ENCODE peak calls at places on chromosomes 11 and 22, in ten cellular contexts. G is kidney epithelial cell; E is GM12891; N is mesendoderm; I is GM18507; F is effector memory CD4-positive, alpha-beta T cell; X is hippocampal formation; K is stimulated activated CD4-positive, alpha-beta T cell treated with anti-CD3 and anti-CD28 coated beads, TNF-alpha, amount 100 ng/mL, for 1 hour; R is skeletal muscle cell; S is nucleus accumbens. U is an unnamed sample.

GRCh38 chr11:9821008-9821752 is 157.3 kb downstream of the SWAP70 start:
- DNase-seq in G (no peak), E (no peak), N (peak), I (no peak), F (no peak), X (no peak), K (no peak), R (no peak), S (no peak), U (no peak)

GRCh38 chr22:42692239-42693054 is 28.2 kb downstream of the A4GALT start:
- DNase-seq in G (no peak), E (peak), N (peak), I (no peak), F (no peak), X (no peak), K (no peak), R (no peak), S (no peak), U (no peak)

GRCh38 chr11:44564653-44565007 is 833 bp upstream of the CD82 start:
- DNase-seq in G (no peak), E (no peak), N (no peak), I (no peak), F (no peak), X (no peak), K (no peak), R (peak), S (no peak), U (peak)

GRCh38 chr11:27806122-27806521 is 105.9 kb upstream of the BDNF start:
- DNase-seq in G (no peak), E (no peak), N (no peak), I (no peak), F (no peak), X (no peak), K (no peak), R (no peak), S (no peak), U (no peak)

GRCh38 chr11:102622258-102622657 is 2.9 kb downstream of the MMP20 start:
- DNase-seq in G (no peak), E (no peak), N (no peak), I (no peak), F (no peak), X (no peak), K (no peak), R (no peak), S (no peak), U (no peak)

GRCh38 chr11:10236850-10237249 is 57.2 kb downstream of the SBF2 start:
- DNase-seq in G (no peak), E (no peak), N (no peak), I (no peak), F (no peak), X (no peak), K (no peak), R (no peak), S (no peak), U (no peak)

GRCh38 chr11:22521226-22521625 is 104.4 kb downstream of the FANCF start:
- DNase-seq in G (peak), E (no peak), N (peak), I (no peak), F (no peak), X (no peak), K (no peak), R (no peak), S (no peak), U (no peak)

GRCh38 chr22:24325105-24325757 is 54.6 kb downstream of the SPECC1L start:
- DNase-seq in G (peak), E (peak), N (peak), I (peak), F (no peak), X (peak), K (no peak), R (peak), S (no peak), U (no peak)

GRCh38 chr11:13260196-13260962 is 17.2 kb upstream of the BMAL1 start:
- DNase-seq in G (no peak), E (no peak), N (no peak), I (no peak), F (no peak), X (no peak), K (no peak), R (no peak), S (no peak), U (no peak)

GRCh38 chr11:125451400-125452124 is 44.5 kb downstream of the FEZ1 start:
- DNase-seq in G (no peak), E (no peak), N (peak), I (peak), F (no peak), X (peak), K (no peak), R (no peak), S (peak), U (peak)

GRCh38 chr11:29008481-29008880 is 900.3 kb downstream of the METTL15 start:
- DNase-seq in G (no peak), E (no peak), N (no peak), I (no peak), F (no peak), X (no peak), K (no peak), R (no peak), S (no peak), U (no peak)

GRCh38 chr22:31106651-31107205 is 640 bp downstream of the SELENOM start:
- DNase-seq in G (no peak), E (no peak), N (no peak), I (no peak), F (no peak), X (no peak), K (no peak), R (no peak), S (no peak), U (peak)

GRCh38 chr11:31383116-31383515 is 13.5 kb downstream of the DNAJC24 start:
- DNase-seq in G (no peak), E (no peak), N (peak), I (no peak), F (no peak), X (no peak), K (no peak), R (no peak), S (no peak), U (no peak)

GRCh38 chr11:6438979-6439571 is 1.7 kb downstream of the HPX start:
- DNase-seq in G (no peak), E (no peak), N (peak), I (no peak), F (no peak), X (peak), K (no peak), R (peak), S (peak), U (no peak)

GRCh38 chr11:30919389-30920172 is 333.4 kb upstream of the MPPED2 start:
- DNase-seq in G (peak), E (no peak), N (no peak), I (no peak), F (no peak), X (no peak), K (no peak), R (no peak), S (no peak), U (no peak)

GRCh38 chr22:29000225-29000556 is 61.4 kb downstream of the C22orf31 start:
- DNase-seq in G (no peak), E (no peak), N (peak), I (no peak), F (no peak), X (no peak), K (no peak), R (no peak), S (no peak), U (no peak)

GRCh38 chr22:47795477-47796127 is 1033.2 kb downstream of the TBC1D22A start:
- DNase-seq in G (no peak), E (no peak), N (peak), I (no peak), F (no peak), X (no peak), K (no peak), R (no peak), S (no peak), U (no peak)

GRCh38 chr22:46061431-46062231 is 84.7 kb upstream of the WNT7B start:
- DNase-seq in G (no peak), E (no peak), N (peak), I (no peak), F (no peak), X (no peak), K (no peak), R (no peak), S (no peak), U (peak)

GRCh38 chr22:20319041-20319744 is 667 bp downstream of the DGCR6L start:
- DNase-seq in G (no peak), E (no peak), N (peak), I (no peak), F (no peak), X (no peak), K (no peak), R (no peak), S (no peak), U (no peak)

GRCh38 chr11:6539748-6540268 is 42.7 kb downstream of the DNHD1 start:
- DNase-seq in G (no peak), E (no peak), N (no peak), I (no peak), F (no peak), X (no peak), K (no peak), R (no peak), S (no peak), U (no peak)

GRCh38 chr11:92387882-92388281 is 163.3 kb downstream of the FAT3 start:
- DNase-seq in G (no peak), E (no peak), N (no peak), I (no peak), F (no peak), X (no peak), K (no peak), R (no peak), S (no peak), U (no peak)

GRCh38 chr11:6646631-6647281 is 8.9 kb downstream of the DCHS1 start:
- DNase-seq in G (no peak), E (peak), N (no peak), I (peak), F (no peak), X (no peak), K (no peak), R (no peak), S (no peak), U (no peak)

GRCh38 chr22:48592066-48592345 is 1235.7 kb downstream of the BRD1 start:
- DNase-seq in G (no peak), E (no peak), N (no peak), I (no peak), F (no peak), X (no peak), K (no peak), R (no peak), S (no peak), U (no peak)

GRCh38 chr11:96390403-96390830 is 604 bp downstream of the JRKL start:
- DNase-seq in G (no peak), E (no peak), N (no peak), I (no peak), F (no peak), X (no peak), K (no peak), R (no peak), S (no peak), U (no peak)

GRCh38 chr22:49718396-49718795 is 109.3 kb downstream of the BRD1 start:
- DNase-seq in G (no peak), E (no peak), N (no peak), I (no peak), F (no peak), X (no peak), K (no peak), R (no peak), S (no peak), U (no peak)

GRCh38 chr11:20155683-20156279 is 4.5 kb downstream of the DBX1 start:
- DNase-seq in G (no peak), E (no peak), N (peak), I (no peak), F (no peak), X (no peak), K (no peak), R (no peak), S (no peak), U (no peak)

GRCh38 chr11:48094643-48095339 is 114.4 kb downstream of the PTPRJ start:
- DNase-seq in G (no peak), E (no peak), N (no peak), I (no peak), F (no peak), X (peak), K (no peak), R (no peak), S (no peak), U (no peak)

GRCh38 chr11:106552694-106553203 is 465.5 kb downstream of the GUCY1A2 start:
- DNase-seq in G (no peak), E (no peak), N (peak), I (no peak), F (no peak), X (no peak), K (no peak), R (no peak), S (no peak), U (no peak)

GRCh38 chr22:23110190-23110921 is 31.4 kb downstream of the RSPH14 start:
- DNase-seq in G (no peak), E (no peak), N (no peak), I (no peak), F (no peak), X (no peak), K (no peak), R (peak), S (no peak), U (no peak)

GRCh38 chr11:78239781-78240180 is 51.1 kb downstream of the USP35 start:
- DNase-seq in G (no peak), E (no peak), N (no peak), I (no peak), F (no peak), X (no peak), K (no peak), R (no peak), S (no peak), U (no peak)

GRCh38 chr11:11149671-11150459 is 203.2 kb downstream of the CSNK2A3 start:
- DNase-seq in G (no peak), E (no peak), N (no peak), I (no peak), F (peak), X (no peak), K (peak), R (no peak), S (no peak), U (no peak)

GRCh38 chr11:76706667-76707066 is 36.1 kb upstream of the LRRC32 start:
- DNase-seq in G (no peak), E (no peak), N (no peak), I (no peak), F (no peak), X (no peak), K (no peak), R (no peak), S (no peak), U (no peak)